ENCODE peak calls at places on chromosomes 6 and 20, in nine cellular contexts. P is astrocyte, J is MCF 10A, Q is brain microvascular endothelial cell, O is cardiac muscle cell, W is neural progenitor cell, K is fibroblast of villous mesenchyme, Y is SK-N-SH, B is stomach. A is an unnamed sample.

GRCh38 chr6:53906842-53907241 is 112.0 kb downstream of the LRRC1 start:
- DNase-seq in P (no peak), J (peak), Q (no peak), O (no peak), W (no peak), K (peak), Y (no peak), B (no peak), A (no peak)

GRCh38 chr20:24100370-24101011 is 111.9 kb upstream of the GGTLC1 start:
- DNase-seq in P (no peak), J (peak), Q (peak), O (peak), W (peak), K (peak), Y (peak), B (peak), A (no peak)

GRCh38 chr6:116969211-116969863 is 92.3 kb downstream of the RFX6 start:
- DNase-seq in P (peak), J (peak), Q (peak), O (peak), W (peak), K (peak), Y (peak), B (peak), A (no peak)

GRCh38 chr6:152721956-152722355 is 24.3 kb downstream of the MYCT1 start:
- DNase-seq in P (no peak), J (no peak), Q (no peak), O (no peak), W (no peak), K (no peak), Y (no peak), B (no peak), A (no peak)

GRCh38 chr6:139436521-139437348 is 62.3 kb upstream of the CITED2 start:
- DNase-seq in P (peak), J (peak), Q (no peak), O (peak), W (no peak), K (peak), Y (no peak), B (no peak), A (no peak)

GRCh38 chr6:156538875-156539660 is 238.1 kb upstream of the ARID1B start:
- DNase-seq in P (no peak), J (no peak), Q (no peak), O (no peak), W (no peak), K (no peak), Y (no peak), B (no peak), A (no peak)

GRCh38 chr20:23116301-23117089 is 30.4 kb upstream of the CD93 start:
- DNase-seq in P (no peak), J (peak), Q (no peak), O (peak), W (no peak), K (peak), Y (no peak), B (no peak), A (no peak)

GRCh38 chr6:169782966-169783760 is 31.7 kb downstream of the ERMARD start:
- DNase-seq in P (no peak), J (peak), Q (no peak), O (no peak), W (no peak), K (no peak), Y (no peak), B (no peak), A (no peak)

GRCh38 chr6:166499350-166500163 is 86.9 kb downstream of the RAMACL start:
- DNase-seq in P (no peak), J (no peak), Q (no peak), O (no peak), W (no peak), K (no peak), Y (no peak), B (no peak), A (no peak)

GRCh38 chr6:144006731-144007454 is 1.2 kb downstream of the PLAGL1 start:
- DNase-seq in P (peak), J (peak), Q (peak), O (no peak), W (peak), K (peak), Y (peak), B (no peak), A (no peak)

GRCh38 chr6:159978291-159979135 is 9.6 kb downstream of the IGF2R start:
- DNase-seq in P (no peak), J (peak), Q (no peak), O (no peak), W (peak), K (no peak), Y (no peak), B (no peak), A (no peak)

GRCh38 chr6:439681-440167 is 48.2 kb downstream of the IRF4 start:
- DNase-seq in P (no peak), J (no peak), Q (no peak), O (no peak), W (no peak), K (no peak), Y (no peak), B (no peak), A (no peak)

GRCh38 chr6:117269649-117270120 is 4.3 kb downstream of the VGLL2 start:
- DNase-seq in P (no peak), J (no peak), Q (no peak), O (no peak), W (no peak), K (no peak), Y (no peak), B (no peak), A (no peak)

GRCh38 chr6:1346556-1347186 is 34.8 kb downstream of the FOXQ1 start:
- DNase-seq in P (no peak), J (no peak), Q (no peak), O (no peak), W (no peak), K (no peak), Y (no peak), B (no peak), A (no peak)

GRCh38 chr6:81381382-81381916 is 371.0 kb downstream of the TENT5A start:
- DNase-seq in P (no peak), J (no peak), Q (no peak), O (no peak), W (no peak), K (no peak), Y (no peak), B (no peak), A (no peak)

GRCh38 chr6:91852232-91852631 is 1265.4 kb upstream of the MAP3K7 start:
- DNase-seq in P (no peak), J (no peak), Q (no peak), O (no peak), W (no peak), K (peak), Y (no peak), B (no peak), A (no peak)

GRCh38 chr20:47521059-47521808 is 19.5 kb downstream of the NCOA3 start:
- DNase-seq in P (no peak), J (no peak), Q (no peak), O (no peak), W (peak), K (no peak), Y (no peak), B (no peak), A (no peak)

GRCh38 chr20:50146732-50147662 is 6.5 kb downstream of the PEDS1 start:
- DNase-seq in P (peak), J (peak), Q (no peak), O (no peak), W (peak), K (no peak), Y (no peak), B (peak), A (no peak)

GRCh38 chr6:48859562-48859961 is 603.5 kb downstream of the MMUT start:
- DNase-seq in P (no peak), J (no peak), Q (no peak), O (no peak), W (no peak), K (no peak), Y (no peak), B (no peak), A (no peak)

GRCh38 chr20:20003088-20003954 is 13.8 kb upstream of the NAA20 start:
- DNase-seq in P (no peak), J (no peak), Q (peak), O (no peak), W (no peak), K (peak), Y (no peak), B (no peak), A (no peak)

GRCh38 chr20:39623584-39624234 is 661.6 kb downstream of the DHX35 start:
- DNase-seq in P (peak), J (peak), Q (no peak), O (no peak), W (no peak), K (peak), Y (no peak), B (no peak), A (no peak)

GRCh38 chr6:72553531-72554202 is 68.2 kb upstream of the KCNQ5 start:
- DNase-seq in P (peak), J (peak), Q (peak), O (peak), W (no peak), K (peak), Y (no peak), B (no peak), A (no peak)

GRCh38 chr20:46108435-46108841 is 9.7 kb upstream of the CD40 start:
- DNase-seq in P (no peak), J (no peak), Q (no peak), O (no peak), W (no peak), K (no peak), Y (no peak), B (no peak), A (no peak)

GRCh38 chr20:47191074-47191673 is 165.3 kb downstream of the ZMYND8 start:
- DNase-seq in P (peak), J (peak), Q (no peak), O (no peak), W (no peak), K (no peak), Y (no peak), B (no peak), A (no peak)

GRCh38 chr20:43658723-43659419 is 8.0 kb upstream of the MYBL2 start:
- DNase-seq in P (no peak), J (no peak), Q (no peak), O (no peak), W (no peak), K (no peak), Y (no peak), B (no peak), A (peak)
- TF ChIP-seq CTCF in P (no peak), J (no peak), Q (peak), O (no peak), W (peak), K (peak), Y (peak), B (no peak), A (no peak)

GRCh38 chr6:128554302-128554701 is 33.9 kb upstream of the PTPRK start:
- DNase-seq in P (no peak), J (peak), Q (no peak), O (peak), W (no peak), K (no peak), Y (no peak), B (no peak), A (no peak)
- TF ChIP-seq CTCF in P (no peak), J (peak), Q (peak), O (peak), W (no peak), K (peak), Y (no peak), B (no peak), A (peak)

GRCh38 chr6:4645713-4646356 is 130.4 kb upstream of the CDYL start:
- DNase-seq in P (no peak), J (no peak), Q (no peak), O (no peak), W (no peak), K (no peak), Y (no peak), B (no peak), A (no peak)
- TF ChIP-seq CTCF in P (no peak), J (no peak), Q (peak), O (peak), W (peak), K (no peak), Y (no peak), B (no peak), A (peak)

GRCh38 chr6:16239090-16239797 is 857 bp downstream of the GMPR start:
- DNase-seq in P (no peak), J (peak), Q (peak), O (peak), W (peak), K (peak), Y (peak), B (peak), A (no peak)
- TF ChIP-seq CTCF in P (peak), J (no peak), Q (peak), O (peak), W (peak), K (peak), Y (peak), B (peak), A (peak)

GRCh38 chr20:35277127-35277526 is 795 bp downstream of the MMP24OS start:
- DNase-seq in P (no peak), J (no peak), Q (no peak), O (no peak), W (no peak), K (no peak), Y (peak), B (no peak), A (no peak)

GRCh38 chr20:35279533-35280174 is 1.7 kb upstream of the MMP24OS start:
- DNase-seq in P (no peak), J (no peak), Q (no peak), O (no peak), W (no peak), K (no peak), Y (no peak), B (no peak), A (no peak)

GRCh38 chr20:35276408-35276807 is 1.5 kb downstream of the MMP24OS start:
- DNase-seq in P (no peak), J (no peak), Q (no peak), O (no peak), W (no peak), K (no peak), Y (no peak), B (no peak), A (no peak)

GRCh38 chr20:35279040-35279439 is 1.1 kb upstream of the MMP24OS start:
- DNase-seq in P (no peak), J (peak), Q (no peak), O (no peak), W (no peak), K (no peak), Y (no peak), B (peak), A (no peak)

DNA sequence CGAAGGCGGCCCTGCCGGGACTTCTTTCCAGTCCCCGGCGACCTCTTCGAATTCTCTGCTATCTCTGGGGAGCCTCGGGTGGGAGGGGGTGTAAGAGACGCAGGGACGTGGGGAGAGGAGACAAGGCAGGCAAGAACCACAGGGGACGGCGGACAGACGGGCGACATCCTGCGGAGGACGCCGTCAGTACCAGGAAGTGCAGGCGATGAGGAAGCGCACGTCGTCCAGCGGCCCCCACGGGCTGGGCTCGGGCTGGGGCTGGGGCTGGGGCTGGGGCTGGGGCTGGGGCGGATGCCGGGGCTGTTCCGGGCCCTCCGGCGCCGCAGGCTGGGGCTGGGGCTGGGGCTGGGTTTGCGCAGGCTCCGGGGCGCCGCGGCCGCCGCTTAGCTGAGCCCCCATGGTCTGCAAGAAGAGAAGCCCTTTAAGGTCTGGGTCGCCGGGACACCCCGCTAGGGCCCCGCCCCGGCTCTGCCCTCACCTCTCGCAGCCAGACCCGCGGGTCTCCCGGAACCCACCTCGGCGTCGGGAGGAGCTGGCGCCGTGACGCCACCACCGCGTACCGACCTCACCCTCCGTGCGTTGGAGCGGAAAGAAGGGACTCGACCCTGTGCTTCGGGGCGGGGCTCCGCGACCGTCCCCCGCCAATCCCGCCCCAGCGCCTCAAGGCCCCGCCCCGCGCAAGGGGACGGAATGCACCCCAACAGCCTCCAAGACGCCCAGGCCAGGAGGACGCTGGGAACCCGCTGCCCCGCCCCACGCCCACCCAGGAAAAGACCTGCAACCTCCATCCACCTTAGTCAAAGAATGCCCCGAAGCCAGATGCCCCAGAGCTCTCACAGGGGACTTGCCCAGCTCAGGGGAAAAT is at the start of gene MMP24OS:
- DNase-seq in P (peak), J (peak), Q (peak), O (peak), W (peak), K (peak), Y (peak), B (peak), A (no peak)
- TF ChIP-seq CTCF in P (no peak), J (no peak), Q (peak), O (no peak), W (peak), K (no peak), Y (peak), B (no peak), A (peak)

GRCh38 chr20:41523857-41524256 is 94.3 kb downstream of the CHD6 start:
- DNase-seq in P (no peak), J (no peak), Q (no peak), O (no peak), W (no peak), K (no peak), Y (no peak), B (no peak), A (no peak)
- TF ChIP-seq CTCF in P (no peak), J (no peak), Q (no peak), O (no peak), W (no peak), K (no peak), Y (no peak), B (no peak), A (no peak)

GRCh38 chr6:7442467-7442866 is 52.9 kb downstream of the RIOK1 start:
- DNase-seq in P (no peak), J (no peak), Q (no peak), O (no peak), W (no peak), K (no peak), Y (no peak), B (no peak), A (no peak)
- TF ChIP-seq CTCF in P (no peak), J (no peak), Q (no peak), O (no peak), W (no peak), K (no peak), Y (no peak), B (no peak), A (no peak)

GRCh38 chr20:9467995-9468394 is 46.4 kb upstream of the LAMP5 start:
- DNase-seq in P (no peak), J (no peak), Q (no peak), O (peak), W (peak), K (no peak), Y (peak), B (no peak), A (no peak)
- TF ChIP-seq CTCF in P (peak), J (no peak), Q (peak), O (peak), W (peak), K (peak), Y (peak), B (no peak), A (peak)

DNA sequence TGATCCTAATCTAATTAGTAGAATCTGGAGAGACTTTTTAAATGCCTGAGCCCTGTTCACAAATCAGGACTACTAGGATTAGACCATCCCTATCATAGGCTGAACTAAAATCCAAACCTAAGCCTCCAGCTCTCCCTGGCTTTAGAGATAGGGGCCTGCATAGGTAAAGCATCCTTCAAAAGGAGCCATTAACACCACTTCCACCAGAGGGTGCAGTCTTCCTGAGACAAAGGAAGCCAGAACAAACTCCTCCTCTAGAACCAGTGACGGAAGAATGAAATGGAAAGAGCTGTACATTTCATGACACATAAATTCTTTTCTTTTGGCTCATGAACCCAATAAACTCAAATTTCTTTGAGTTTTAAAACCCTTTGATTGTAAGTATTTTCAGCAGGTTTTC is 291.2 kb upstream of the ADGRB3 start:
- DNase-seq in P (peak), J (peak), Q (peak), O (peak), W (peak), K (no peak), Y (peak), B (no peak), A (no peak)
- TF ChIP-seq CTCF in P (peak), J (peak), Q (peak), O (peak), W (peak), K (peak), Y (peak), B (no peak), A (peak)

GRCh38 chr6:154056536-154056935 is 17.5 kb downstream of the OPRM1 start:
- DNase-seq in P (no peak), J (no peak), Q (no peak), O (no peak), W (no peak), K (no peak), Y (no peak), B (no peak), A (no peak)
- TF ChIP-seq CTCF in P (no peak), J (no peak), Q (no peak), O (no peak), W (no peak), K (no peak), Y (no peak), B (no peak), A (no peak)

A was measured in chondrocyte.